ENCODE peak calls at places on chromosomes 16 and 17, in five cellular contexts. V is K562, H is GM12878, L is SK-N-SH, J is HepG2. C is an unnamed sample.

GRCh38 chr17:49998836-49999511 is 4.0 kb upstream of the DLX3 start:
- DNase-seq in H (no peak), V (no peak), L (no peak), J (no peak), C (no peak)

GRCh38 chr16:188674-189073 is 8.4 kb downstream of the HBQ1 start:
- DNase-seq in J (peak; percentile 26), L (peak; percentile 50), H (no peak), V (no peak), C (no peak)

GRCh38 chr17:39928868-39929651 is 1.5 kb downstream of the LRRC3C start:
- DNase-seq in J (no peak), V (no peak), L (no peak), H (no peak), C (peak; percentile 19)

GRCh38 chr16:19001788-19002187 is 18.1 kb downstream of the TMC7 start:
- DNase-seq in L (no peak), J (no peak), V (no peak), H (no peak), C (no peak)

GRCh38 chr16:17499223-17499902 is 28.6 kb upstream of the XYLT1 start:
- DNase-seq in V (no peak), J (no peak), H (no peak), L (peak; percentile 30), C (no peak)

GRCh38 chr17:75468779-75469373 is 12.4 kb downstream of the TMEM94 start:
- DNase-seq in V (no peak), J (no peak), L (no peak), H (no peak), C (no peak)

GRCh38 chr16:85720319-85720637 is 30.6 kb downstream of the C16orf74 start:
- DNase-seq in H (no peak), L (no peak), J (peak; percentile 35), V (no peak), C (no peak)

GRCh38 chr16:48365601-48366164 is 19.5 kb downstream of the SIAH1 start:
- DNase-seq in J (peak; percentile 83), L (peak; percentile 90), V (peak; percentile 86), H (no peak), C (peak; percentile 77)

GRCh38 chr17:29216856-29217255 is 29.8 kb upstream of the CRYBA1 start:
- DNase-seq in L (no peak), V (no peak), J (no peak), H (no peak), C (no peak)

GRCh38 chr17:10316986-10317834 is 55.6 kb downstream of the MYH13 start:
- DNase-seq in L (peak; percentile 54), J (peak; percentile 20), H (no peak), V (peak; percentile 12), C (peak; percentile 31)

GRCh38 chr16:85798283-85798776 is 1.0 kb downstream of the EMC8 start:
- DNase-seq in H (no peak), V (peak; percentile 34), L (no peak), J (peak; percentile 77), C (no peak)

GRCh38 chr17:45060382-45060823 is 714 bp upstream of the NMT1 start:
- DNase-seq in L (no peak), V (peak; percentile 27), J (no peak), H (no peak), C (no peak)

GRCh38 chr17:9272506-9272905 is 251.2 kb downstream of the NTN1 start:
- DNase-seq in L (no peak), V (no peak), H (no peak), J (no peak), C (no peak)

GRCh38 chr17:74042744-74043486 is 160.6 kb upstream of the RPL38 start:
- DNase-seq in H (no peak), V (no peak), J (peak; percentile 23), L (no peak), C (peak; percentile 91)

GRCh38 chr16:64174327-64174726 is 947.5 kb downstream of the CDH11 start:
- DNase-seq in V (no peak), L (no peak), J (no peak), H (no peak), C (no peak)

GRCh38 chr17:15091825-15092224 is 173.3 kb downstream of the PMP22 start:
- DNase-seq in H (no peak), V (no peak), L (no peak), J (no peak), C (peak; percentile 3)

GRCh38 chr17:9052921-9053320 is 31.6 kb downstream of the NTN1 start:
- DNase-seq in H (no peak), V (no peak), J (no peak), L (no peak), C (no peak)

GRCh38 chr17:1294157-1294717 is 14.8 kb downstream of the TRARG1 start:
- DNase-seq in H (no peak), L (no peak), V (no peak), J (no peak), C (no peak)

GRCh38 chr17:63399316-63399715 is 46.8 kb downstream of the CYB561 start:
- DNase-seq in V (no peak), H (no peak), L (peak; percentile 50), J (no peak), C (no peak)

GRCh38 chr17:80279895-80280294 is 19.2 kb downstream of the RNF213 start:
- DNase-seq in H (no peak), L (peak; percentile 57), J (no peak), V (no peak), C (no peak)

GRCh38 chr17:67218385-67218950 is 26.5 kb downstream of the HELZ start:
- DNase-seq in H (no peak), L (no peak), V (no peak), J (no peak), C (no peak)

GRCh38 chr16:51919736-51920135 is 627.2 kb downstream of the TOX3 start:
- DNase-seq in V (no peak), H (no peak), L (no peak), J (no peak), C (no peak)

GRCh38 chr16:51922476-51922875 is 624.5 kb downstream of the TOX3 start:
- DNase-seq in J (no peak), L (no peak), V (no peak), H (no peak), C (no peak)

DNA sequence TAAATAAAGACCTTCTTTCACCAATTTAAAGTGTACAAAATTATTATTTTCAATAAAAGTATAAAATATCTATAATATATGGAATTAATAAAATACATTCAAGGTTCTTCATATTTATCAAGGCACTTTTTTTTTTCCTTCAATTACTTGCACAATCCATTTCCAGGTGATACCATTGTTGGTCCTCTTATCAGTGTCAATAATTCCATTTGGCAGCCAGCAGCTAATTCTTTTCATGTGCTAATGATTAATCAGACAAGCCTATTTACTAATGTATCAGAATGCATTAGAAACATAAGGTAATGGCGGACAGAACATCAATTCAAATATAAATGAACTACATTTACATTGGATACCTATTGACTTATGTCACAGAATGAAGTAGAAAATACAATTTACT is 622.2 kb downstream of the TOX3 start:
- DNase-seq in L (no peak), J (peak; percentile 9), V (no peak), H (no peak), C (no peak)
- TF ChIP-seq POLR2AphosphoS5 in L (no peak), J (no peak), V (no peak), H (no peak), C (no peak)

GRCh38 chr16:23965137-23965733 is 129.5 kb downstream of the PRKCB start:
- DNase-seq in V (no peak), L (no peak), J (no peak), H (no peak), C (no peak)

GRCh38 chr16:23959069-23959800 is 123.5 kb downstream of the PRKCB start:
- DNase-seq in H (no peak), L (no peak), J (no peak), V (no peak), C (no peak)

GRCh38 chr16:23959801-23960072 is 124.0 kb downstream of the PRKCB start:
- DNase-seq in H (no peak), J (no peak), V (no peak), L (no peak), C (no peak)

GRCh38 chr16:23960081-23960499 is 124.3 kb downstream of the PRKCB start:
- DNase-seq in H (no peak), J (no peak), L (no peak), V (no peak), C (no peak)

GRCh38 chr16:23962001-23962400 is 126.2 kb downstream of the PRKCB start:
- DNase-seq in J (no peak), H (no peak), L (no peak), V (no peak), C (no peak)
- TF ChIP-seq ZBTB33 in J (no peak), H (no peak), L (no peak), V (no peak), C (no peak)

GRCh38 chr16:67390816-67391423 is 2.4 kb downstream of the TPPP3 start:
- DNase-seq in L (no peak), V (no peak), J (no peak), H (no peak), C (no peak)

GRCh38 chr16:67388591-67388990 is 4.7 kb downstream of the TPPP3 start:
- DNase-seq in V (no peak), L (no peak), H (no peak), J (no peak), C (no peak)

GRCh38 chr16:67391424-67392300 is 1.6 kb downstream of the TPPP3 start:
- DNase-seq in J (no peak), V (no peak), L (peak; percentile 50), H (no peak), C (no peak)

GRCh38 chr16:67388191-67388590 is 5.1 kb downstream of the TPPP3 start:
- DNase-seq in H (no peak), L (no peak), V (no peak), J (no peak), C (no peak)

DNA sequence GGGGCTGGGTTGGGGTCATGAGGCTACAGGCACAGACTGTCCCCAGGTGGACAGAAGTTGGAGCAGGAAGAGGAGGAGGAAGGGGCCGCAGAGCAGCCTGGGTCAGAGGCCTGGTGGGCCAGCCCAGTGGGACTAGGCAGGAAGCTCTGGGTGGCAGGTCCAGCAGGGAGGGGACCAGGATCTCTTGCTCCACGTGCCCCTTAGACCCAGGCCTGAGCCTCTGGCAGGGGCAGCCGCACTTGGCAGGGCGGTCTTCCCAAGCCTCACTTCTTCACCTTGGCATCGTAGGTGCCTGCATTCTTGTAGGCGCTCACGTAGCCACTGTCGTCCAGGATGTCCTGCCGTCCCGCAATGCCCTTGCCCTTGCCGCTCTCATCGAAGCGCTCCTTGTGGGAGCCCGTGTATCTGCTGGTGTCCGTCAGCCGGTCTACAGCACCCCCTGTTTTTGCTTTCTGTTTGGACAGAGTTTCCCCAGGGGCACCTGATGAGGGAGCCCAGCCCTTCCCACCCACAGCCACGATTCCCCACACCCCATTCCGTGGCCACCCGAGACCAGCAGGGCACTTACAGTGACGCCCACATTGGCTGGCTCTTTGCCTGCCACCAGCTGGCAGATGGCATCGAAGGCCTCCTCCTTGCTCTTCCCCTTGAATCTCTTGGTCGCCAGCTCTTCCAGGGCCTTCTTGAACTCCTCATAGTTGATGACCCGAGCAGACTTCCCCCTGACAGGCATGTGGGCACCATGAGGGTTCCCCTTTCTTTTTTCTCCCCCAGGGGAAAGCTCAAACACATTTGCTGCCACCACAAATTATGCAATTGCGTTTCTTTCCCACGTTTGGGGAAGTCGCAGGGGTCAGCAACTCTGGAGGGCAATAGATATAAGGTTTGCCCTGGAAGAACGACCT is 3.1 kb downstream of the TPPP3 start:
- DNase-seq in H (no peak), L (no peak), V (no peak), J (no peak), C (no peak)
- TF ChIP-seq POLR2AphosphoS5 in H (no peak), L (no peak), V (no peak), J (no peak), C (no peak)

DNA sequence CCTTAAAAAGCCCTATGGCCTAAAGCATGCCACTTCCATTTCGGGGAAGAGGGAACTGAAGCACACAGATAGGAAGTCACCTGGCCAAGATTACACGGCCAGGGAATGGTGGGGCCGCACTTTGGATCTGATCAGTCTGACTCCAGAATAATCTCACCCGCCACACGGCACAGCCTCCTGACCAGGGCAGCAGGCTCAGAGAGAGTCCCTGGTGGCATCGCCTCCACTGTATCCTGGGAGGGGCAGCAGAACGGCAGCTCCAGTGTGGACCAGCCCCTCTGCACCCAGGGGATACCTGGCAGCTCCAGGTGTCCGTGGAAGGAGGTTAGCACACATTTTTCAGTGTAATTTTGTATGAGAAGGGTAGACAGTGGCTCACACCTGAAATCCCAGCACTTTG is 35.5 kb downstream of the VAC14 start:
- DNase-seq in J (no peak), L (no peak), H (no peak), V (no peak), C (no peak)
- TF ChIP-seq ZBTB33 in J (no peak), L (no peak), H (no peak), V (no peak), C (no peak)

C was measured in HCT116.